ENCODE peak calls at places on chromosomes 1 and 21, in eight cellular contexts. S is GM18507; N is kidney tubule cell; X is activated naive CD4-positive, alpha-beta T cell; U is M059J; O is fibroblast of pulmonary artery; K is PC-3; R is heart left ventricle. L is an unnamed sample.

GRCh38 chr1:182752077-182752826 is 37.3 kb upstream of the NPL start:
- DNase-seq in S (no peak), X (no peak), K (no peak), U (no peak), R (peak), N (peak), O (no peak), L (no peak)

GRCh38 chr1:10714337-10715114 is 81.9 kb downstream of the CASZ1 start:
- DNase-seq in O (no peak), S (no peak), N (peak), X (no peak), R (peak), U (peak), K (no peak), L (peak)

GRCh38 chr1:6603851-6604558 is 1.3 kb upstream of the KLHL21 start:
- DNase-seq in R (peak), K (peak), X (no peak), S (no peak), O (peak), N (peak), U (peak), L (no peak)

GRCh38 chr1:228270032-228270431 is 62.2 kb downstream of the OBSCN start:
- DNase-seq in S (no peak), K (peak), R (no peak), X (no peak), U (peak), O (peak), N (peak), L (no peak)

GRCh38 chr1:53766766-53767409 is 27.9 kb upstream of the GLIS1 start:
- DNase-seq in R (no peak), U (peak), N (peak), K (no peak), O (peak), S (no peak), X (no peak), L (no peak)

GRCh38 chr1:21175670-21176581 is 771 bp downstream of the EIF4G3 start:
- DNase-seq in N (peak), U (peak), X (no peak), O (no peak), K (no peak), R (peak), S (no peak), L (peak)

GRCh38 chr1:110292327-110292741 is 46.8 kb upstream of the RBM15 start:
- DNase-seq in K (peak), U (peak), N (peak), X (no peak), S (no peak), O (peak), R (no peak), L (no peak)

GRCh38 chr1:14340244-14340800 is 258.2 kb upstream of the KAZN start:
- DNase-seq in N (no peak), S (no peak), K (no peak), O (peak), X (no peak), R (no peak), U (no peak), L (no peak)

GRCh38 chr1:153474349-153474748 is 13.9 kb upstream of the S100A7 start:
- DNase-seq in K (no peak), N (no peak), X (no peak), R (no peak), U (no peak), S (no peak), O (peak), L (no peak)

GRCh38 chr21:26550357-26550756 is 22.7 kb downstream of the CYYR1 start:
- DNase-seq in K (no peak), S (no peak), X (no peak), U (no peak), O (no peak), N (peak), R (no peak), L (no peak)

GRCh38 chr1:57741521-57741920 is 317.7 kb upstream of the DAB1 start:
- DNase-seq in S (no peak), K (no peak), N (no peak), U (no peak), R (no peak), X (no peak), O (no peak), L (no peak)

GRCh38 chr21:27817902-27818623 is 851.2 kb upstream of the ADAMTS5 start:
- DNase-seq in K (no peak), X (no peak), U (no peak), N (no peak), S (no peak), R (no peak), O (no peak), L (no peak)

GRCh38 chr1:22830747-22831340 is 120.2 kb downstream of the EPHB2 start:
- DNase-seq in N (no peak), R (no peak), K (no peak), O (no peak), X (no peak), S (no peak), U (no peak), L (no peak)

GRCh38 chr21:14771587-14771986 is 225.5 kb upstream of the SAMSN1 start:
- DNase-seq in R (no peak), O (no peak), X (no peak), S (no peak), N (no peak), K (no peak), U (no peak), L (no peak)

GRCh38 chr1:175099916-175100315 is 32.3 kb downstream of the TNN start:
- DNase-seq in R (no peak), U (no peak), X (no peak), N (no peak), O (no peak), S (no peak), K (no peak), L (no peak)

GRCh38 chr1:47866631-47867446 is 130.3 kb downstream of the TRABD2B start:
- DNase-seq in X (no peak), R (no peak), U (no peak), N (peak), K (no peak), O (no peak), S (no peak), L (no peak)

GRCh38 chr1:100578201-100578600 is 40.3 kb downstream of the GPR88 start:
- DNase-seq in X (no peak), R (no peak), N (peak), O (no peak), S (no peak), K (peak), U (peak), L (no peak)

GRCh38 chr1:12604114-12604874 is 13.7 kb downstream of the DHRS3 start:
- DNase-seq in N (peak), S (peak), R (peak), K (peak), U (peak), X (no peak), O (peak), L (no peak)

GRCh38 chr1:158026641-158027040 is 33.2 kb downstream of the KIRREL1 start:
- DNase-seq in O (no peak), X (no peak), K (no peak), S (no peak), N (peak), R (no peak), U (no peak), L (no peak)

GRCh38 chr1:54302951-54303843 is 103.0 kb downstream of the SSBP3 start:
- DNase-seq in X (no peak), K (no peak), O (no peak), U (no peak), R (no peak), N (no peak), S (no peak), L (peak)

GRCh38 chr1:97170296-97170695 is 448.7 kb downstream of the PTBP2 start:
- DNase-seq in O (no peak), X (no peak), R (no peak), K (no peak), S (no peak), U (no peak), N (no peak), L (peak)

GRCh38 chr1:2275796-2276536 is 47.8 kb downstream of the SKI start:
- DNase-seq in U (no peak), N (no peak), S (no peak), O (peak), R (peak), K (no peak), X (no peak), L (no peak)

GRCh38 chr1:182633657-182634281 is 29.6 kb upstream of the RGS16 start:
- DNase-seq in O (no peak), S (no peak), K (no peak), N (no peak), R (no peak), U (no peak), X (no peak), L (peak)

GRCh38 chr1:154622503-154623039 is 14.6 kb upstream of the ADAR start:
- DNase-seq in U (no peak), O (no peak), S (no peak), K (no peak), X (no peak), R (no peak), N (no peak), L (no peak)

L was measured in COR-L47.